ENCODE peak calls at places on chromosomes 16 and 17, in six cellular contexts. D, X, W, U, L and C are unnamed samples.

GRCh38 chr17:35052780-35053179 is 10.7 kb downstream of the RFFL start:
- DNase-seq in D (no peak), X (no peak), W (no peak), U (no peak), L (no peak), C (no peak)

GRCh38 chr17:29253037-29253436 is 6.4 kb downstream of the CRYBA1 start:
- DNase-seq in D (no peak), X (no peak), W (no peak), U (no peak), L (no peak), C (no peak)

GRCh38 chr17:73290399-73291259 is 21.2 kb downstream of the CDC42EP4 start:
- DNase-seq in D (peak; percentile 32), X (no peak), W (no peak), U (no peak), L (no peak), C (no peak)

GRCh38 chr17:81713004-81713555 is 996 bp downstream of the SLC25A10 start:
- DNase-seq in D (no peak), X (no peak), W (no peak), U (no peak), L (no peak), C (no peak)

GRCh38 chr16:79901522-79901921 is 301.0 kb upstream of the MAF start:
- DNase-seq in D (no peak), X (no peak), W (no peak), U (no peak), L (no peak), C (no peak)

GRCh38 chr16:88750854-88751253 is 34.2 kb downstream of the PIEZO1 start:
- DNase-seq in D (no peak), X (no peak), W (no peak), U (no peak), L (no peak), C (no peak)

GRCh38 chr16:67901734-67902133 is 8.7 kb downstream of the PSKH1 start:
- DNase-seq in D (no peak), X (no peak), W (no peak), U (no peak), L (no peak), C (no peak)

GRCh38 chr16:89188064-89188441 is 12.3 kb downstream of the SLC22A31 start:
- DNase-seq in D (no peak), X (peak; percentile 9), W (no peak), U (no peak), L (no peak), C (no peak)

GRCh38 chr16:49337814-49338350 is 35.7 kb upstream of the C16orf78 start:
- DNase-seq in D (no peak), X (no peak), W (peak; percentile 88), U (no peak), L (no peak), C (no peak)

GRCh38 chr17:14205992-14206461 is 30.6 kb downstream of the CDRT15 start:
- DNase-seq in D (no peak), X (no peak), W (no peak), U (no peak), L (peak; percentile 17), C (no peak)

GRCh38 chr17:78951967-78952551 is 26.9 kb upstream of the TIMP2 start:
- DNase-seq in D (no peak), X (peak; percentile 31), W (no peak), U (no peak), L (no peak), C (no peak)

GRCh38 chr16:62022688-62023087 is 13.6 kb downstream of the CDH8 start:
- DNase-seq in D (no peak), X (no peak), W (no peak), U (no peak), L (peak; percentile 7), C (no peak)

GRCh38 chr17:36602030-36602737 is 801 bp downstream of the MRM1 start:
- DNase-seq in D (no peak), X (no peak), W (no peak), U (no peak), L (peak; percentile 46), C (no peak)

GRCh38 chr17:55330344-55330933 is 65.7 kb downstream of the HLF start:
- DNase-seq in D (no peak), X (no peak), W (no peak), U (no peak), L (no peak), C (no peak)

DNA sequence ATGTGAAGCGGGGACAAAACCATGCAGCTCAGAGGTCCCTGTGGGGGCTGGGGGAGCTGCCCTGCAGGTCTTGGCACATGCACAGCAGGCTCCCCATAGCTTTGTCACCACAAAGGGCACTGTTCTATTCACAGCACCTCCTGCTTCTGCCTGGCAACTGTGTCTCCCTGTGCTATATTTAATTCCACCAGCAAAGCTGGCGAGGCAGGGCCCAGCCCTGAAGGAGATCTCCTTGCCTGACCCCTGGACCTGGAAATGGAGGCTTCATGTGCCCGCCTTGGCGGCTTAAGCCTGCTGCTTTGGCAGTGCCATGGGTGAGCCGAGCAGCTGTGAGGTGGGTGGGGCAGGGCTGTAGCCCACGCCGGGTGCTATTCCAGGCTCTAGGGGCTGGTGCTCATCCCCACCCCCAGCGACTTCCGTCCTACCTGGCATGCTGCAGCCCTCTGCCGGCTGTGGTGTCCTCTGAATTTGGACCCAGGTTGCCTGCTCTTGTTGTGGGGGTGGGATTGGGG is 6.8 kb downstream of the LDHD start:
- DNase-seq in D (peak; percentile 24), X (no peak), W (no peak), U (no peak), L (no peak), C (no peak)
- TF ChIP-seq CTCF in D (no peak), X (no peak), W (no peak), U (no peak), L (no peak), C (no peak)

GRCh38 chr16:57855188-57855587 is 52.9 kb upstream of the KIFC3 start:
- DNase-seq in D (no peak), X (no peak), W (no peak), U (no peak), L (no peak), C (no peak)
- TF ChIP-seq CTCF in D (no peak), X (no peak), W (no peak), U (no peak), L (no peak), C (no peak)

GRCh38 chr17:1647802-1648581 is 1.7 kb downstream of the RILP start:
- DNase-seq in D (no peak), X (no peak), W (no peak), U (no peak), L (peak; percentile 83), C (no peak)
- TF ChIP-seq CTCF in D (no peak), X (no peak), W (no peak), U (no peak), L (no peak), C (no peak)

DNA sequence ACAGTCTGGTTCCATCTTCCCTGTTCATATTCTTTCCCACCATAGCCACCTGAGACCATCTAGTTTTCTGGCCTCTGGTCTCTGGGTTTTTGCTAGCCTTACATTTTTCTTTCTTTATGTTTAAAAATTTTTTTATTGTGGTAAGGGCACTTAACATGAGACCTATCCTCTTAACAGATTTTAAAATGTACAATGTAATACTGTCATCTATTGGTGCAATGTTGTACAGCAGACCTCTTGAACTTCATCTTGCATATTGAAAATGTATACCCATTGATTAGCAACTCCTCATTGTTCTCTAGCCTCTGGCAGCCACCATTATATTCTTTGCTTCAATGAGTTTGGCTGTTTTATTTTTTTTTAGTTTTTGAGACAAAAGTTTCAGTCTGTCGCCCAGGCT is 39.2 kb downstream of the ITGAM start:
- DNase-seq in D (no peak), X (no peak), W (no peak), U (no peak), L (no peak), C (no peak)
- TF ChIP-seq CTCF in D (no peak), X (peak; percentile 15), W (no peak), U (peak; percentile 44), L (peak; percentile 26), C (peak; percentile 46)

GRCh38 chr17:42672038-42672437 is 4.8 kb downstream of the PLEKHH3 start:
- DNase-seq in D (no peak), X (no peak), W (no peak), U (no peak), L (peak; percentile 63), C (no peak)

GRCh38 chr17:42669705-42670198 is 7.0 kb downstream of the PLEKHH3 start:
- DNase-seq in D (no peak), X (no peak), W (no peak), U (no peak), L (peak; percentile 62), C (no peak)

GRCh38 chr17:42670925-42671657 is 5.7 kb downstream of the PLEKHH3 start:
- DNase-seq in D (no peak), X (no peak), W (no peak), U (no peak), L (peak; percentile 52), C (no peak)

GRCh38 chr17:42673266-42673884 is 3.4 kb downstream of the PLEKHH3 start:
- DNase-seq in D (no peak), X (no peak), W (no peak), U (no peak), L (no peak), C (no peak)

GRCh38 chr17:42670199-42670924 is 6.4 kb downstream of the PLEKHH3 start:
- DNase-seq in D (no peak), X (no peak), W (no peak), U (no peak), L (peak; percentile 83), C (peak; percentile 90)
- TF ChIP-seq CTCF in D (no peak), X (peak; percentile 32), W (no peak), U (no peak), L (no peak), C (peak; percentile 50)

GRCh38 chr17:5522476-5522875 is 36.1 kb downstream of the MIS12 start:
- DNase-seq in D (no peak), X (no peak), W (no peak), U (no peak), L (no peak), C (no peak)
- TF ChIP-seq CTCF in D (no peak), X (no peak), W (no peak), U (no peak), L (no peak), C (no peak)

GRCh38 chr17:19812407-19812806 is 55.3 kb downstream of the ULK2 start:
- DNase-seq in D (no peak), X (no peak), W (no peak), U (no peak), L (peak; percentile 15), C (no peak)
- TF ChIP-seq CTCF in D (peak; percentile 44), X (peak; percentile 14), W (no peak), U (peak; percentile 46), L (peak; percentile 49), C (peak; percentile 36)